ENCODE peak calls at places on chromosome 10, in four cellular contexts. Z is iris pigment epithelial cell, T is choroid plexus epithelial cell, M is EL. Y is an unnamed sample.

GRCh38 chr10:69955897-69956832 is 96.5 kb upstream of the MACROH2A2 start:
- DNase-seq in Z (no peak), T (no peak), M (no peak), Y (no peak)

GRCh38 chr10:12466701-12467100 is 117.4 kb downstream of the CAMK1D start:
- DNase-seq in Z (no peak), T (peak), M (no peak), Y (no peak)

GRCh38 chr10:71216751-71217265 is 4.4 kb downstream of the UNC5B start:
- DNase-seq in Z (peak), T (peak), M (no peak), Y (no peak)

GRCh38 chr10:59508956-59509355 is 146.6 kb upstream of the FAM13C start:
- DNase-seq in Z (no peak), T (no peak), M (no peak), Y (no peak)

GRCh38 chr10:103592186-103593021 is 98.9 kb downstream of the NEURL1 start:
- DNase-seq in Z (peak), T (peak), M (peak), Y (peak)

GRCh38 chr10:15325243-15326002 is 45.7 kb downstream of the FAM171A1 start:
- DNase-seq in Z (peak), T (peak), M (peak), Y (peak)

GRCh38 chr10:23886355-23886754 is 322.6 kb upstream of the KIAA1217 start:
- DNase-seq in Z (no peak), T (no peak), M (no peak), Y (no peak)

GRCh38 chr10:90930070-90930837 is 9.4 kb upstream of the ANKRD1 start:
- DNase-seq in Z (peak), T (peak), M (peak), Y (peak)

GRCh38 chr10:43137971-43138756 is at the start of gene CSGALNACT2:
- DNase-seq in Z (peak), T (peak), M (peak), Y (peak)

GRCh38 chr10:17585001-17585400 is 32.2 kb downstream of the HACD1 start:
- DNase-seq in Z (no peak), T (no peak), M (no peak), Y (no peak)

GRCh38 chr10:8061274-8062211 is 7.1 kb downstream of the GATA3 start:
- DNase-seq in Z (no peak), T (no peak), M (no peak), Y (no peak)

GRCh38 chr10:6542999-6543430 is 37.1 kb downstream of the PRKCQ start:
- DNase-seq in Z (no peak), T (no peak), M (no peak), Y (no peak)

GRCh38 chr10:92891885-92892705 is 43.8 kb downstream of the EXOC6 start:
- DNase-seq in Z (peak), T (peak), M (peak), Y (no peak)

GRCh38 chr10:79063661-79064490 is 4.9 kb upstream of the ZMIZ1 start:
- DNase-seq in Z (no peak), T (no peak), M (no peak), Y (no peak)

GRCh38 chr10:82815680-82816079 is 940.7 kb downstream of the NRG3 start:
- DNase-seq in Z (no peak), T (no peak), M (no peak), Y (no peak)

GRCh38 chr10:107732045-107732444 is 567.5 kb upstream of the SORCS1 start:
- DNase-seq in Z (no peak), T (no peak), M (no peak), Y (no peak)

GRCh38 chr10:113992601-113993011 is 51.1 kb upstream of the ADRB1 start:
- DNase-seq in Z (no peak), T (no peak), M (peak), Y (no peak)

GRCh38 chr10:69345890-69346474 is 67.7 kb downstream of the HK1 start:
- DNase-seq in Z (no peak), T (peak), M (no peak), Y (no peak)

GRCh38 chr10:80283536-80284199 is 5.8 kb downstream of the MAT1A start:
- DNase-seq in Z (no peak), T (no peak), M (no peak), Y (no peak)

GRCh38 chr10:36038316-36038715 is 396.2 kb upstream of the FZD8 start:
- DNase-seq in Z (no peak), T (no peak), M (no peak), Y (no peak)